ENCODE peak calls at places on chromosomes 2 and 18, in six cellular contexts. X, J, T, D, L and C are unnamed samples.

GRCh38 chr2:143397886-143398614 is 268.8 kb downstream of the ARHGAP15 start:
- DNase-seq in X (no peak), J (no peak), T (no peak), D (peak), L (no peak), C (peak)

GRCh38 chr2:98825043-98825350 is 94.1 kb upstream of the MGAT4A start:
- DNase-seq in X (no peak), J (no peak), T (no peak), D (no peak), L (no peak), C (no peak)

GRCh38 chr2:234747833-234748559 is 203.8 kb upstream of the SH3BP4 start:
- DNase-seq in X (no peak), J (no peak), T (no peak), D (no peak), L (no peak), C (no peak)

GRCh38 chr2:207334631-207335371 is 169.1 kb upstream of the KLF7 start:
- DNase-seq in X (no peak), J (no peak), T (no peak), D (peak), L (no peak), C (peak)

GRCh38 chr2:28654286-28654980 is 97.2 kb upstream of the PPP1CB start:
- DNase-seq in X (no peak), J (no peak), T (no peak), D (no peak), L (no peak), C (no peak)

GRCh38 chr18:36167692-36168218 is 19.5 kb upstream of the MOCOS start:
- DNase-seq in X (no peak), J (no peak), T (no peak), D (no peak), L (no peak), C (no peak)

GRCh38 chr2:10919776-10920606 is 8.3 kb downstream of the KCNF1 start:
- DNase-seq in X (peak), J (no peak), T (no peak), D (no peak), L (no peak), C (no peak)

GRCh38 chr2:28129955-28130695 is 239.6 kb downstream of the BABAM2 start:
- DNase-seq in X (no peak), J (no peak), T (no peak), D (peak), L (no peak), C (no peak)

GRCh38 chr18:36152781-36153180 is 23.1 kb downstream of the ELP2 start:
- DNase-seq in X (no peak), J (no peak), T (no peak), D (no peak), L (no peak), C (no peak)

GRCh38 chr2:173991857-173992588 is 26.9 kb upstream of the SP3 start:
- DNase-seq in X (no peak), J (no peak), T (no peak), D (peak), L (no peak), C (no peak)

GRCh38 chr2:39728941-39729351 is 50.1 kb downstream of the THUMPD2 start:
- DNase-seq in X (no peak), J (no peak), T (peak), D (peak), L (no peak), C (peak)

GRCh38 chr2:40760071-40760666 is 308.3 kb upstream of the SLC8A1 start:
- DNase-seq in X (peak), J (no peak), T (peak), D (peak), L (no peak), C (peak)

GRCh38 chr2:229044581-229044980 is 226.5 kb downstream of the PID1 start:
- DNase-seq in X (no peak), J (no peak), T (no peak), D (no peak), L (no peak), C (no peak)

GRCh38 chr18:50695431-50696176 is 124.2 kb downstream of the MRO start:
- DNase-seq in X (no peak), J (no peak), T (no peak), D (no peak), L (no peak), C (no peak)